ENCODE peak calls at places on chromosomes 3 and 15, in five cellular contexts. G, N, W, S and L are unnamed samples. For H3K9me3, the result is how much of the 10 kb centered on the place peaks cover.

GRCh38 chr15:65209701-65210643 is 1.3 kb downstream of the CILP start:
- DNase-seq in G (no peak), N (no peak), W (no peak), S (no peak), L (no peak)

GRCh38 chr3:66076861-66077495 is 38.3 kb upstream of the MAGI1 start:
- DNase-seq in G (no peak), N (no peak), W (no peak), S (no peak), L (no peak)

GRCh38 chr3:115092220-115092791 is 54.8 kb downstream of the ZBTB20 start:
- DNase-seq in G (peak), N (peak), W (peak), S (peak), L (peak)

GRCh38 chr3:45547764-45548683 is 46.5 kb upstream of the LIMD1 start:
- DNase-seq in G (no peak), N (no peak), W (no peak), S (no peak), L (no peak)

GRCh38 chr15:76169013-76169412 is 109.2 kb downstream of the TMEM266 start:
- DNase-seq in G (no peak), N (no peak), W (no peak), S (no peak), L (no peak)

GRCh38 chr15:68349173-68349572 is 71.6 kb downstream of the FEM1B start:
- DNase-seq in G (no peak), N (no peak), W (no peak), S (no peak), L (no peak)

GRCh38 chr15:31267161-31268107 is 59.2 kb upstream of the KLF13 start:
- DNase-seq in G (peak), N (no peak), W (no peak), S (no peak), L (no peak)

GRCh38 chr15:46946953-46947352 is 770.4 kb upstream of the SEMA6D start:
- DNase-seq in G (no peak), N (no peak), W (no peak), S (no peak), L (no peak)

GRCh38 chr3:110667216-110667615 is 404.4 kb upstream of the NECTIN3 start:
- DNase-seq in G (no peak), N (no peak), W (no peak), S (no peak), L (no peak)

GRCh38 chr3:183475019-183475418 is 46.6 kb upstream of the MCF2L2 start:
- DNase-seq in G (no peak), N (no peak), W (no peak), S (no peak), L (no peak)

GRCh38 chr15:68299436-68299835 is 21.9 kb downstream of the FEM1B start:
- DNase-seq in G (no peak), N (no peak), W (no peak), S (no peak), L (no peak)

GRCh38 chr3:127884069-127884468 is 31.0 kb upstream of the KBTBD12 start:
- DNase-seq in G (no peak), N (no peak), W (no peak), S (no peak), L (no peak)

GRCh38 chr3:197511853-197512635 is 43.7 kb downstream of the BDH1 start:
- DNase-seq in G (no peak), N (no peak), W (no peak), S (no peak), L (no peak)

GRCh38 chr3:38247366-38248035 is 18.1 kb upstream of the SLC22A13 start:
- DNase-seq in G (peak), N (no peak), W (no peak), S (peak), L (no peak)

GRCh38 chr3:164458986-164459385 is 619.3 kb downstream of the SI start:
- DNase-seq in G (no peak), N (no peak), W (no peak), S (no peak), L (no peak)

GRCh38 chr3:58690490-58690889 is 23.9 kb upstream of the FAM3D start:
- DNase-seq in G (no peak), N (no peak), W (no peak), S (no peak), L (no peak)

GRCh38 chr3:58691997-58692396 is 25.4 kb upstream of the FAM3D start:
- DNase-seq in G (no peak), N (no peak), W (no peak), S (no peak), L (no peak)

GRCh38 chr3:58686847-58687246 is 20.3 kb upstream of the FAM3D start:
- DNase-seq in G (no peak), N (no peak), W (no peak), S (no peak), L (no peak)

GRCh38 chr3:58685641-58686040 is 19.1 kb upstream of the FAM3D start:
- DNase-seq in G (no peak), N (no peak), W (no peak), S (no peak), L (no peak)

GRCh38 chr3:58688563-58688962 is 22.0 kb upstream of the FAM3D start:
- DNase-seq in G (no peak), N (no peak), W (no peak), S (no peak), L (no peak)
- H3K9me3 ChIP-seq in G (under half), N (under half), W (under half), S (under half), L (under half)

GRCh38 chr15:20349774-20350498 is 191.7 kb downstream of the GOLGA6L6 start:
- DNase-seq in G (no peak), N (no peak), W (peak), S (no peak), L (no peak)

GRCh38 chr15:20355256-20355868 is 186.2 kb downstream of the GOLGA6L6 start:
- DNase-seq in G (no peak), N (no peak), W (peak), S (no peak), L (no peak)

GRCh38 chr15:20351448-20351961 is 190.1 kb downstream of the GOLGA6L6 start:
- DNase-seq in G (no peak), N (no peak), W (peak), S (no peak), L (no peak)

GRCh38 chr15:20353966-20354883 is 187.4 kb downstream of the GOLGA6L6 start:
- DNase-seq in G (no peak), N (no peak), W (peak), S (no peak), L (no peak)

GRCh38 chr15:20352241-20353200 is 189.1 kb downstream of the GOLGA6L6 start:
- DNase-seq in G (no peak), N (no peak), W (peak), S (no peak), L (no peak)
- H3K9me3 ChIP-seq in G (under half), N (under half), W (under half), S (under half), L (under half)

GRCh38 chr3:157190242-157190876 is 30.4 kb upstream of the CCNL1 start:
- DNase-seq in G (no peak), N (no peak), W (no peak), S (no peak), L (no peak)
- H3K9me3 ChIP-seq in G (under half), N (under half), W (under half), S (under half), L (under half)

GRCh38 chr15:91298101-91298500 is 198.0 kb downstream of the SV2B start:
- DNase-seq in G (no peak), N (no peak), W (no peak), S (no peak), L (no peak)
- H3K9me3 ChIP-seq in G (under half), N (under half), W (under half), S (under half), L (under half)